ENCODE peak calls at places on chromosomes 13 and 19, in six cellular contexts. H, C, G, A, M and L are unnamed samples.

GRCh38 chr13:113631341-113632095 is 26.5 kb downstream of the ATP4B start:
- DNase-seq in H (no peak), C (no peak), G (no peak), A (no peak), M (no peak), L (no peak)

GRCh38 chr19:23531976-23532375 is 136.7 kb upstream of the ZNF91 start:
- DNase-seq in H (no peak), C (no peak), G (no peak), A (no peak), M (no peak), L (no peak)

GRCh38 chr13:45564108-45564507 is 51.4 kb downstream of the ERICH6B start:
- DNase-seq in H (no peak), C (no peak), G (peak), A (no peak), M (no peak), L (peak)

GRCh38 chr19:10139952-10140351 is 20.3 kb upstream of the EIF3G start:
- DNase-seq in H (no peak), C (no peak), G (no peak), A (no peak), M (no peak), L (no peak)

GRCh38 chr13:91747164-91747563 is 348.7 kb downstream of the GPC5 start:
- DNase-seq in H (no peak), C (no peak), G (no peak), A (no peak), M (no peak), L (no peak)

GRCh38 chr19:40006273-40006691 is 9.4 kb downstream of the ZNF546 start:
- DNase-seq in H (no peak), C (no peak), G (peak), A (no peak), M (no peak), L (peak)

GRCh38 chr13:94033098-94033497 is 446.4 kb downstream of the DCT start:
- DNase-seq in H (no peak), C (no peak), G (no peak), A (no peak), M (no peak), L (no peak)

GRCh38 chr13:85879014-85879413 is 79.8 kb upstream of the SLITRK6 start:
- DNase-seq in H (no peak), C (no peak), G (no peak), A (no peak), M (no peak), L (no peak)

GRCh38 chr13:40666058-40666904 is at the start of gene FOXO1:
- DNase-seq in H (peak), C (peak), G (peak), A (peak), M (no peak), L (peak)

GRCh38 chr19:2259331-2259730 is 3.1 kb upstream of the JSRP1 start:
- DNase-seq in H (no peak), C (no peak), G (no peak), A (no peak), M (no peak), L (no peak)

GRCh38 chr13:23399254-23399796 is 34.2 kb downstream of the SACS start:
- DNase-seq in H (no peak), C (no peak), G (no peak), A (no peak), M (no peak), L (no peak)

GRCh38 chr19:50362656-50363424 is 2.6 kb downstream of the NAPSA start:
- DNase-seq in H (no peak), C (no peak), G (no peak), A (no peak), M (no peak), L (no peak)

GRCh38 chr19:958967-959685 is 25.0 kb upstream of the WDR18 start:
- DNase-seq in H (no peak), C (no peak), G (no peak), A (no peak), M (no peak), L (no peak)

GRCh38 chr19:16861875-16862274 is 26.9 kb upstream of the F2RL3 start:
- DNase-seq in H (peak), C (no peak), G (no peak), A (no peak), M (no peak), L (no peak)
- H3K4me3 ChIP-seq in H (no peak), C (no peak), G (no peak), A (no peak), M (no peak), L (no peak)

GRCh38 chr13:99650410-99650809 is 149.1 kb downstream of the TM9SF2 start:
- DNase-seq in H (no peak), C (no peak), G (no peak), A (no peak), M (no peak), L (no peak)

GRCh38 chr13:99652901-99653300 is 151.6 kb downstream of the TM9SF2 start:
- DNase-seq in H (no peak), C (no peak), G (no peak), A (no peak), M (no peak), L (no peak)

GRCh38 chr13:99653526-99653925 is 152.3 kb downstream of the TM9SF2 start:
- DNase-seq in H (no peak), C (no peak), G (no peak), A (no peak), M (no peak), L (no peak)

GRCh38 chr13:99651016-99651415 is 149.7 kb downstream of the TM9SF2 start:
- DNase-seq in H (no peak), C (no peak), G (no peak), A (no peak), M (no peak), L (no peak)

GRCh38 chr13:99652141-99652540 is 150.9 kb downstream of the TM9SF2 start:
- DNase-seq in H (no peak), C (no peak), G (no peak), A (no peak), M (no peak), L (no peak)
- TF ChIP-seq CTCF in H (no peak), C (no peak), G (no peak), A (no peak), M (no peak), L (no peak)

DNA sequence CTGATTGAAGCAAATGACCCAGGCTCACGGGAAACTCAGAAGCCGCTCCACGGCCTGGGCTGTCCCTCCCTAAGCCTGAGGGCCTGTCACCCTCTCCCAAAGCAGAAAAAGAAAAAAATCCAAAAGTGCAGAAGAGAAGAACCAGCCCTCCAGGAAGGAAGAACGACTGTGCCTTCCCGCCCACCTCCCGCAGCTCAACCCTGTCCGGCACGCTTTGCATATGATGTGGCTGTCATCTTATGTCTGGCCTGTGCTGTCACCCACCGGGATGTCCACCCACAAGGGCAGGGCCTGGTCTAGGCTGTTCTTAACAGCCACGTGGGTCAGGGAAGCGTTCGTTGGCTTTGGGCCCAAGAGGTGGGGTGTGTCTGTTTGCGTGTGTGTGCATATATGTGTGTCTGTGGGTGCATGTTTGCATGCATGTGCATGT is 13.7 kb downstream of the ZBTB7A start:
- DNase-seq in H (no peak), C (no peak), G (no peak), A (no peak), M (no peak), L (no peak)
- H3K4me3 ChIP-seq in H (no peak), C (no peak), G (no peak), A (no peak), M (no peak), L (no peak)

GRCh38 chr19:31232220-31232619 is 117.0 kb downstream of the TSHZ3 start:
- DNase-seq in H (no peak), C (no peak), G (peak), A (no peak), M (no peak), L (peak)
- TF ChIP-seq CTCF in H (peak), C (no peak), G (peak), A (no peak), M (no peak), L (no peak)

DNA sequence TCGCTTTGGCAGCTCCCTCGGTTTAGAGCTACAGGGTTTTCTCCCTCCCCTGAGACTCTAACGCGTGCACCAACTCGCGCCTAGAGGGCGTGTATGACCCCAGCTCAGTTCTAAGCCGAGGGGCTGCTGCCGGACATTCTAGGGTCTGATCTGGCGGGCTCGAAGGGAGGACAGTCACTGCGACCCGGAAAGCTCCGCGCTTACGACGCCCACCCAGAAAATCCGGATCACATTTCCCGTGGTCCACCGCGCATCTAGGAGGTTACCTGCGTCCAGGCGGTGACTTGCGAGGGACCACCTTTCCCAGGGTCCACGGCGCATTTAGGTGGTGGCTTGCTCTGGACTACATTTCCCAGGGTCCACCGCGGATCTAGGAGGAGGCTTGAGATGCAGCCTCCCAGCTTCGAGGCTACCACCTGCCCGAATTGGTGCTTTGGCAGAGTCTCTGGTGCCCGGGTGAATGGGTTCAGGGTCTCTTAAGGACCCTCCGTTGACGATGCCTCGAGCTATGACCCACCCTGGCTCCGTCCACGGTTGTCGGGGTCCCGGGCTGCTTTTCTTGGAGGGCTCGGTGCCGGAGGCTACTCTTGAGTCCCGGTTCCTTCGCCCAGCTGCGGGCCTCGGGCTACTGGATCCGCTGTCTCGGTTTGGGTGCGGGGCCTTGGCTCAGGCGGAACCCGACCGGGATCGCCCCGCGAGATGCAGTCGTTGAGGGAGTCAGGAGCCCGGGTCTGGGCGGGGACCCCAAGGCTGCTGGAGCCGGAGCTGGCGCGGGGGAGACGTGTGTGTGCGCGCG is 30.5 kb downstream of the ZNF146 start:
- DNase-seq in H (no peak), C (no peak), G (no peak), A (no peak), M (no peak), L (no peak)
- H3K4me3 ChIP-seq in H (no peak), C (no peak), G (no peak), A (no peak), M (no peak), L (peak)

DNA sequence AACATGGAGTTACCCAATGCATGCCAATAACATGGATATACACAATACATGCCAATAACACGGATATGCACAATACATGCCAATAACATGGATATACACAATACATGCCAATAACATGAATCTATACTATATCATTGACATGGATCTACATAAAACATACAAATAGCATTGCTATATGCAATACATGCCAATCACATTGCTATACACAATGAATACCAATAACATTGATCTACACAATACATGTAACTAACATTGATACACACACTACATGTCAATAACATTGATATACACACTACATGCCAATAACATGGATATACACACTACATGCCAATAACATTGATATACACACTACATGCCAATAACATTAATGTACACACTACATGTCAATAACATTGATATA is 932 bp upstream of the PIP5K1C start:
- DNase-seq in H (no peak), C (no peak), G (no peak), A (no peak), M (no peak), L (no peak)
- TF ChIP-seq CTCF in H (no peak), C (no peak), G (no peak), A (no peak), M (no peak), L (no peak)